ENCODE peak calls at places on chromosomes 6 and 20, in five cellular contexts. O is fibroblast of pulmonary artery, H is IMR-90, E is heart left ventricle, U is brain microvascular endothelial cell. P is an unnamed sample.
A peak's percentile ranks its signal among the peaks of the same experiment; 100 is the strongest.

GRCh38 chr6:53239526-53239925 is 90.9 kb upstream of the GCM1 start:
- DNase-seq in H (no peak), U (no peak), E (no peak), O (no peak), P (no peak)

GRCh38 chr20:62063601-62063980 is 2.1 kb downstream of the TAF4 start:
- DNase-seq in E (no peak), U (no peak), O (no peak), H (peak; percentile 62), P (no peak)

GRCh38 chr6:39263299-39264037 is 34.2 kb upstream of the KCNK5 start:
- DNase-seq in E (no peak), O (no peak), H (no peak), U (no peak), P (peak; percentile 20)

GRCh38 chr6:139593081-139593480 is 218.6 kb upstream of the CITED2 start:
- DNase-seq in U (no peak), H (no peak), O (no peak), E (no peak), P (no peak)

GRCh38 chr6:46983007-46983411 is 59.1 kb downstream of the ADGRF1 start:
- DNase-seq in H (no peak), E (no peak), U (no peak), O (no peak), P (no peak)

GRCh38 chr20:40223818-40224217 is 465.2 kb downstream of the MAFB start:
- DNase-seq in H (no peak), E (no peak), O (no peak), U (no peak), P (no peak)

GRCh38 chr6:111997078-111997862 is 56.6 kb upstream of the CCN6 start:
- DNase-seq in U (peak; percentile 65), E (peak; percentile 82), O (peak; percentile 89), H (peak; percentile 80), P (peak; percentile 71)

GRCh38 chr6:12403201-12403826 is 113.2 kb downstream of the EDN1 start:
- DNase-seq in O (peak; percentile 48), U (peak; percentile 47), E (no peak), H (peak; percentile 69), P (no peak)

GRCh38 chr20:49270177-49270576 is 7.7 kb downstream of the ZNFX1 start:
- DNase-seq in E (no peak), U (no peak), H (peak; percentile 39), O (no peak), P (no peak)

GRCh38 chr20:52379723-52380336 is 188.3 kb upstream of the ZFP64 start:
- DNase-seq in U (peak; percentile 27), O (peak; percentile 42), E (no peak), H (peak; percentile 17), P (peak; percentile 2)

GRCh38 chr6:135170849-135171248 is 10.3 kb upstream of the MYB start:
- DNase-seq in H (no peak), E (no peak), O (no peak), U (no peak), P (no peak)

GRCh38 chr6:31834704-31835375 is 7.3 kb downstream of the HSPA1B start:
- DNase-seq in U (peak; percentile 53), H (no peak), E (peak; percentile 85), O (no peak), P (peak; percentile 81)

GRCh38 chr20:62827323-62828050 is 10.6 kb downstream of the COL9A3 start:
- DNase-seq in E (no peak), H (no peak), U (no peak), O (no peak), P (no peak)

GRCh38 chr6:119027465-119027864 is 51.0 kb downstream of the FAM184A start:
- DNase-seq in O (no peak), H (no peak), E (no peak), U (no peak), P (no peak)

GRCh38 chr20:34532751-34533150 is 16.5 kb downstream of the DYNLRB1 start:
- DNase-seq in O (no peak), U (no peak), E (no peak), H (no peak), P (no peak)

GRCh38 chr20:44650777-44651493 is 564 bp downstream of the ADA start:
- DNase-seq in U (no peak), O (no peak), H (no peak), E (no peak), P (no peak)

GRCh38 chr6:149202100-149202499 is 115.4 kb upstream of the TAB2 start:
- DNase-seq in E (no peak), U (no peak), H (no peak), O (no peak), P (no peak)

GRCh38 chr20:44582321-44583025 is at the start of gene PKIG:
- DNase-seq in H (peak; percentile 90), E (peak; percentile 74), U (peak; percentile 58), O (peak; percentile 93), P (no peak)

GRCh38 chr6:142387997-142388815 is 86.4 kb downstream of the ADGRG6 start:
- DNase-seq in U (peak; percentile 43), E (no peak), O (peak; percentile 82), H (peak; percentile 74), P (peak; percentile 21)

GRCh38 chr6:52063584-52064400 is 23.6 kb downstream of the PKHD1 start:
- DNase-seq in H (peak; percentile 30), E (no peak), U (peak; percentile 11), O (peak; percentile 20), P (peak; percentile 80)

GRCh38 chr6:75874224-75874623 is 125.2 kb downstream of the MYO6 start:
- DNase-seq in H (no peak), U (no peak), E (no peak), O (no peak), P (no peak)

GRCh38 chr6:156650896-156651295 is 126.3 kb upstream of the ARID1B start:
- DNase-seq in U (no peak), E (no peak), O (no peak), H (no peak), P (no peak)

GRCh38 chr6:134517863-134518262 is 200.0 kb upstream of the SGK1 start:
- DNase-seq in O (peak; percentile 54), E (no peak), H (no peak), U (no peak), P (no peak)

GRCh38 chr6:158645064-158646022 is 800 bp upstream of the DYNLT1 start:
- DNase-seq in E (no peak), O (no peak), H (no peak), U (no peak), P (no peak)

GRCh38 chr6:170114956-170115855 is 175.7 kb downstream of the DLL1 start:
- DNase-seq in E (peak; percentile 12), O (no peak), H (no peak), U (no peak), P (no peak)

GRCh38 chr6:145214570-145214969 is 520.8 kb downstream of the EPM2A start:
- DNase-seq in O (peak; percentile 58), U (peak; percentile 8), E (no peak), H (peak; percentile 39), P (peak; percentile 22)

GRCh38 chr6:166365221-166365620 is 17.5 kb downstream of the MPC1 start:
- DNase-seq in H (peak; percentile 74), O (peak; percentile 78), U (peak; percentile 58), E (no peak), P (no peak)

DNA sequence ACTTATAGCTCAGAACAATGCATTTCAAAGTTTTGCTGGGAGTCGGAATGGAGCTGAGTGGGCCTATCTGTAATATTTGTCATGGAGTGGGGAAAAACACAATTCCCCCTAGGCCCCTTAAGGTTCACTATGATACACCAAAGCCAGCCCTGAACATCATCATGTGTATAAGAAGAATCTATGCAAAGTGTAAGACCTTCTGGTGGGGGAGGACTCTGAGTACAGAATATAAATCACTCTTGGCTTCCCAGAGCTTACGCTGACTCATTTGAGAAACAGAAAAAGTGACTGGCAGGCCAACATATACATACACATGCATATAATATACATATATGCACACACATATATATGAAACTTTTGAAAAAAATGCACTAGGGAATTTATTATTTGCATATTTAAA is 54.1 kb upstream of the UBR2 start:
- DNase-seq in O (no peak), E (no peak), U (no peak), H (peak; percentile 16), P (no peak)
- H3K4me3 ChIP-seq in O (no peak overlapping the region), E (no peak overlapping the region), U (no peak overlapping the region), H (no peak overlapping the region), P (no peak overlapping the region)

GRCh38 chr6:147674794-147675193 is 166.3 kb downstream of the SAMD5 start:
- DNase-seq in U (no peak), O (no peak), H (no peak), E (no peak), P (no peak)

GRCh38 chr6:147676468-147676867 is 168.0 kb downstream of the SAMD5 start:
- DNase-seq in U (no peak), O (no peak), E (no peak), H (peak; percentile 52), P (no peak)

GRCh38 chr6:147674093-147674492 is 165.6 kb downstream of the SAMD5 start:
- DNase-seq in U (no peak), O (no peak), H (no peak), E (no peak), P (no peak)

GRCh38 chr6:147676896-147677295 is 168.4 kb downstream of the SAMD5 start:
- DNase-seq in H (no peak), E (no peak), O (no peak), U (no peak), P (no peak)

GRCh38 chr6:147675281-147675680 is 166.8 kb downstream of the SAMD5 start:
- DNase-seq in H (peak; percentile 89), O (peak; percentile 30), U (no peak), E (no peak), P (no peak)
- H3K4me3 ChIP-seq in H (no peak overlapping the region), O (no peak overlapping the region), U (no peak overlapping the region), E (no peak overlapping the region), P (no peak overlapping the region)

GRCh38 chr6:7692453-7692784 is 33.5 kb upstream of the BMP6 start:
- DNase-seq in O (no peak), H (no peak), U (no peak), E (no peak), P (no peak)
- H3K4me3 ChIP-seq in O (peak overlapping the region; percentile 27), H (no peak overlapping the region), U (peak overlapping the region; percentile 9), E (no peak overlapping the region), P (no peak overlapping the region)

GRCh38 chr6:44224978-44225330 is 1.6 kb downstream of the SLC29A1 start:
- DNase-seq in H (no peak), O (no peak), U (no peak), E (no peak), P (no peak)
- H3K4me3 ChIP-seq in H (no peak overlapping the region), O (no peak overlapping the region), U (no peak overlapping the region), E (peak overlapping the region; percentile 79), P (peak overlapping the region; percentile 58)

P was measured in Jurkat, Clone E6-1.